ENCODE peak calls at places on chromosomes 12 and 14, in ten cellular contexts. C, I, E, P, K, D, O, Q, T and U are unnamed samples.

GRCh38 chr12:131195796-131196195 is 242.1 kb downstream of the ADGRD1 start:
- DNase-seq in C (no peak), I (no peak), E (no peak), P (no peak), K (no peak), D (no peak), O (no peak), Q (no peak), T (no peak), U (no peak)

GRCh38 chr12:84856156-84856900 is 56.3 kb downstream of the SLC6A15 start:
- DNase-seq in C (no peak), I (no peak), E (no peak), P (no peak), K (no peak), D (peak), O (no peak), Q (no peak), T (no peak), U (no peak)

GRCh38 chr14:29806124-29806517 is 121.5 kb downstream of the PRKD1 start:
- DNase-seq in C (no peak), I (no peak), E (no peak), P (no peak), K (no peak), D (peak), O (no peak), Q (no peak), T (no peak), U (no peak)

GRCh38 chr12:132384916-132385315 is 55.5 kb upstream of the GALNT9 start:
- DNase-seq in C (peak), I (no peak), E (no peak), P (no peak), K (no peak), D (no peak), O (no peak), Q (no peak), T (no peak), U (no peak)

GRCh38 chr12:31117203-31118011 is 43.7 kb downstream of the DDX11 start:
- DNase-seq in C (peak), I (peak), E (peak), P (no peak), K (no peak), D (peak), O (no peak), Q (no peak), T (peak), U (peak)

GRCh38 chr14:36271939-36272907 is 48.2 kb downstream of the MBIP start:
- DNase-seq in C (peak), I (peak), E (peak), P (no peak), K (no peak), D (peak), O (no peak), Q (no peak), T (no peak), U (no peak)

GRCh38 chr12:8665729-8666128 is 3.1 kb upstream of the MFAP5 start:
- DNase-seq in C (no peak), I (no peak), E (no peak), P (no peak), K (no peak), D (no peak), O (no peak), Q (peak), T (no peak), U (no peak)

GRCh38 chr12:89390802-89391673 is 38.7 kb upstream of the DUSP6 start:
- DNase-seq in C (no peak), I (no peak), E (peak), P (no peak), K (no peak), D (peak), O (no peak), Q (no peak), T (no peak), U (no peak)

GRCh38 chr14:99481745-99482099 is 513 bp downstream of the CCNK start:
- DNase-seq in C (no peak), I (no peak), E (peak), P (no peak), K (no peak), D (peak), O (no peak), Q (no peak), T (peak), U (no peak)

GRCh38 chr14:55580401-55581010 is 499 bp downstream of the KTN1 start:
- DNase-seq in C (peak), I (peak), E (no peak), P (no peak), K (no peak), D (no peak), O (no peak), Q (no peak), T (peak), U (no peak)

GRCh38 chr12:33116284-33116683 is 219.7 kb upstream of the PKP2 start:
- DNase-seq in C (no peak), I (no peak), E (no peak), P (no peak), K (no peak), D (no peak), O (no peak), Q (no peak), T (peak), U (no peak)

GRCh38 chr12:117890644-117891043 is 78.1 kb downstream of the KSR2 start:
- DNase-seq in C (no peak), I (no peak), E (no peak), P (no peak), K (no peak), D (no peak), O (no peak), Q (no peak), T (no peak), U (no peak)

GRCh38 chr12:44155349-44155748 is 319.5 kb downstream of the TMEM117 start:
- DNase-seq in C (no peak), I (no peak), E (no peak), P (no peak), K (no peak), D (no peak), O (no peak), Q (no peak), T (no peak), U (no peak)

GRCh38 chr14:58669556-58670200 is 31.9 kb downstream of the DACT1 start:
- DNase-seq in C (no peak), I (no peak), E (no peak), P (no peak), K (no peak), D (no peak), O (no peak), Q (no peak), T (no peak), U (no peak)

GRCh38 chr14:101809671-101810514 is 48.4 kb downstream of the PPP2R5C start:
- DNase-seq in C (peak), I (peak), E (peak), P (peak), K (peak), D (peak), O (peak), Q (peak), T (peak), U (peak)